ENCODE peak calls at places on chromosomes 13 and 19, in five cellular contexts. E, W, U, H and T are unnamed samples.

GRCh38 chr19:17526922-17527321 is 15.5 kb downstream of the PGLS start:
- DNase-seq in E (no peak), W (no peak), U (peak; percentile 73), H (no peak), T (no peak)

GRCh38 chr19:54094601-54095000 is 6.0 kb downstream of the OSCAR start:
- DNase-seq in E (no peak), W (no peak), U (no peak), H (no peak), T (no peak)

GRCh38 chr13:95447766-95448165 is 104.8 kb upstream of the CLDN10 start:
- DNase-seq in E (no peak), W (no peak), U (no peak), H (no peak), T (no peak)

GRCh38 chr19:18494267-18494607 is 27.6 kb downstream of the ELL start:
- DNase-seq in E (no peak), W (no peak), U (no peak), H (no peak), T (no peak)

GRCh38 chr19:6685962-6686627 is 16.1 kb upstream of the TNFSF14 start:
- DNase-seq in E (no peak), W (no peak), U (no peak), H (no peak), T (no peak)

GRCh38 chr19:28889941-28890645 is 322.9 kb downstream of the UQCRFS1 start:
- DNase-seq in E (no peak), W (no peak), U (no peak), H (no peak), T (no peak)

GRCh38 chr19:35332817-35333216 is 3.8 kb downstream of the CD22 start:
- DNase-seq in E (no peak), W (no peak), U (no peak), H (no peak), T (no peak)

GRCh38 chr13:24683370-24683769 is 3.2 kb downstream of the ATP12A start:
- DNase-seq in E (no peak), W (no peak), U (no peak), H (no peak), T (no peak)

GRCh38 chr13:30429721-30430694 is 7.7 kb downstream of the UBE2L5 start:
- DNase-seq in E (no peak), W (no peak), U (no peak), H (peak; percentile 58), T (no peak)

GRCh38 chr13:111398715-111399299 is 78.4 kb downstream of the TEX29 start:
- DNase-seq in E (no peak), W (no peak), U (no peak), H (no peak), T (no peak)

GRCh38 chr13:47251771-47252170 is 354.9 kb upstream of the HTR2A start:
- DNase-seq in E (no peak), W (no peak), U (no peak), H (no peak), T (no peak)

GRCh38 chr19:11179716-11180297 is 17.5 kb downstream of the KANK2 start:
- DNase-seq in E (no peak), W (no peak), U (peak; percentile 66), H (no peak), T (no peak)

GRCh38 chr13:74570046-74570445 is 435.8 kb upstream of the KLF12 start:
- DNase-seq in E (no peak), W (no peak), U (no peak), H (no peak), T (no peak)

GRCh38 chr19:35828694-35829301 is 16.2 kb upstream of the PRODH2 start:
- DNase-seq in E (no peak), W (peak; percentile 95), U (no peak), H (peak; percentile 90), T (no peak)

GRCh38 chr19:42455621-42456081 is 12.9 kb upstream of the CXCL17 start:
- DNase-seq in E (no peak), W (no peak), U (no peak), H (peak; percentile 82), T (no peak)

GRCh38 chr19:58558066-58558622 is at the start of gene UBE2M:
- DNase-seq in E (no peak), W (no peak), U (no peak), H (peak; percentile 96), T (no peak)
- TF ChIP-seq CTCF in E (no peak), W (no peak), U (no peak), H (no peak), T (no peak)

GRCh38 chr19:49664171-49665070 is 1.2 kb downstream of the IRF3 start:
- DNase-seq in E (peak; percentile 86), W (peak; percentile 93), U (peak; percentile 76), H (peak; percentile 96), T (peak; percentile 96)
- TF ChIP-seq CTCF in E (peak; percentile 23), W (peak; percentile 20), U (no peak), H (no peak), T (no peak)

DNA sequence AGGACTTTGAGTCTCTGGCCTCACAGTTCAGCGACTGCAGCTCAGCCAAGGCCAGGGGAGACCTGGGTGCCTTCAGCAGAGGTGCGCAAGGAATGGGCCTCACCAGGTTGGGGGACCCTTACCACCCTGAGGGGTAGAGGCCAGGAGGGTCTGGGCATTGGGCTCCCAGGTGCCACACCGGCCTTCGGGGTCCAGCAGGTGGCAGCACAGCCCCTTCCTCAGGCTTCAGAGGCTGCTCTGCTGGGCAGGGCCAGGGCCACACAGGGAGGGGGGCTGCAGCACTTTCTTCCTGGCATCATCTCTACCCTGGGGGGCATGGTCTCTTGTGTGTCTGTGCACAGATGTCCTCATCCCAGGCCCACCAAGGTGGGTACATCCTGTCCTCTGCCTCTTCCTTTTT is 12.9 kb downstream of the PIN1 start:
- DNase-seq in E (no peak), W (peak; percentile 65), U (no peak), H (no peak), T (peak; percentile 83)
- TF ChIP-seq CTCF in E (peak; percentile 52), W (peak; percentile 73), U (no peak), H (peak; percentile 40), T (peak; percentile 68)

GRCh38 chr13:49098771-49099512 is 121.2 kb upstream of the MLNR start:
- DNase-seq in E (no peak), W (peak; percentile 29), U (no peak), H (no peak), T (no peak)

GRCh38 chr13:49097374-49097773 is 121.7 kb downstream of the FNDC3A start:
- DNase-seq in E (no peak), W (no peak), U (no peak), H (no peak), T (no peak)

GRCh38 chr13:49100637-49101570 is 119.2 kb upstream of the MLNR start:
- DNase-seq in E (no peak), W (no peak), U (no peak), H (no peak), T (no peak)

GRCh38 chr13:49098198-49098597 is 121.9 kb upstream of the MLNR start:
- DNase-seq in E (no peak), W (no peak), U (no peak), H (peak; percentile 51), T (no peak)

DNA sequence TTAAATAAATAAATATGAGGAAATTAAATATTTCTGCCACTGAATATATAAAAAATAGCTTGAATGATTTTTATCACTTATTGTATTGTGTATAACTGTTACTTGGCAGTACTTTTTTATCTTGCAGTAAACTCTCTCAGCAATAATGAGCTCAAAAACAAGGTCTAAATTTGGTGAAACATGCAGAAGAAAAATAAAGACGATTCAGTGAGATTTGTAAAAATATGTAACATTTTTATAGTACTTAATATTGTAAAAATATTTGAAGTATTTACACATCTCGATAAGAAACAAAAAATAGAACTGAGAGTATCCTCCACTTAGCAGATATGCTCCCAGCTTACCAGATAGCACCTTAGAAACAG is 120.6 kb upstream of the MLNR start:
- DNase-seq in E (no peak), W (no peak), U (no peak), H (no peak), T (no peak)
- TF ChIP-seq CTCF in E (no peak), W (no peak), U (no peak), H (no peak), T (no peak)